ENCODE peak calls at places on chromosomes 13 and 19, in five cellular contexts. R, N, U, D and J are unnamed samples.
A peak's percentile ranks its signal among the peaks of the same experiment; 100 is the strongest.

GRCh38 chr13:40181203-40181845 is 485.1 kb downstream of the FOXO1 start:
- DNase-seq in N (no peak), U (peak; percentile 94), D (peak; percentile 26), R (no peak), J (no peak)

GRCh38 chr19:7744871-7745270 is 2.5 kb downstream of the CD209 start:
- DNase-seq in U (no peak), N (no peak), R (peak; percentile 32), D (no peak), J (no peak)

GRCh38 chr19:49056101-49056901 is 1.2 kb downstream of the CGB7 start:
- DNase-seq in D (no peak), R (peak; percentile 86), N (no peak), U (peak; percentile 31), J (peak; percentile 84)

GRCh38 chr19:54795763-54796162 is 7.6 kb upstream of the KIR2DL4 start:
- DNase-seq in U (no peak), R (no peak), N (no peak), D (no peak), J (no peak)

GRCh38 chr19:4385291-4386037 is 14.9 kb downstream of the SH3GL1 start:
- DNase-seq in U (no peak), D (no peak), R (no peak), N (no peak), J (no peak)

GRCh38 chr19:23415034-23415433 is 19.8 kb upstream of the ZNF91 start:
- DNase-seq in R (no peak), N (no peak), U (no peak), D (no peak), J (no peak)

GRCh38 chr13:42355841-42356575 is 84.1 kb downstream of the AKAP11 start:
- DNase-seq in D (no peak), U (no peak), R (no peak), N (no peak), J (no peak)

GRCh38 chr19:43562698-43563241 is 12.6 kb downstream of the XRCC1 start:
- DNase-seq in R (peak; percentile 96), U (peak; percentile 84), D (no peak), N (no peak), J (peak; percentile 51)

GRCh38 chr19:18710986-18711751 is 27.7 kb downstream of the CRTC1 start:
- DNase-seq in U (peak; percentile 38), R (no peak), D (no peak), N (no peak), J (no peak)

GRCh38 chr13:67133476-67133875 is 96.7 kb downstream of the PCDH9 start:
- DNase-seq in N (no peak), D (no peak), R (no peak), U (peak; percentile 30), J (no peak)

GRCh38 chr19:36876993-36877938 is 26.6 kb downstream of the ZNF345 start:
- DNase-seq in N (no peak), U (no peak), R (no peak), D (no peak), J (no peak)

GRCh38 chr13:76161143-76161542 is 525.0 kb downstream of the LMO7 start:
- DNase-seq in R (no peak), N (no peak), U (no peak), D (no peak), J (no peak)

GRCh38 chr19:19338082-19338481 is 17.5 kb downstream of the MAU2 start:
- DNase-seq in D (no peak), U (peak; percentile 28), N (no peak), R (no peak), J (no peak)

GRCh38 chr13:37139356-37139755 is 33.9 kb upstream of the CSNK1A1L start:
- DNase-seq in N (no peak), D (no peak), U (no peak), R (no peak), J (no peak)

GRCh38 chr19:43798546-43799409 is 3.5 kb downstream of the LYPD5 start:
- DNase-seq in U (no peak), D (no peak), N (no peak), R (peak; percentile 84), J (peak; percentile 54)

GRCh38 chr13:113489549-113490495 is 689 bp downstream of the DCUN1D2 start:
- DNase-seq in D (no peak), N (peak; percentile 56), R (no peak), U (peak; percentile 54), J (peak; percentile 55)

GRCh38 chr19:42074513-42075363 is 1.2 kb upstream of the ZNF574 start:
- DNase-seq in N (no peak), R (peak; percentile 83), U (no peak), D (no peak), J (peak; percentile 53)